ENCODE peak calls at places on chromosomes 4 and X, in seven cellular contexts. U, N, O, A, E, Z and H are unnamed samples.
A peak's percentile ranks its signal among the peaks of the same experiment; 100 is the strongest.

GRCh38 chr4:114366368-114366767 is 232.2 kb upstream of the UGT8 start:
- DNase-seq in U (no peak), N (no peak), O (no peak), A (no peak), E (no peak), Z (no peak), H (no peak)

GRCh38 chrX:1727531-1728027 is 112.7 kb downstream of the ASMT start:
- DNase-seq in U (no peak), N (peak; percentile 21), O (peak; percentile 62), A (no peak), E (peak; percentile 4), Z (peak; percentile 46), H (peak; percentile 15)

GRCh38 chr4:1204828-1205591 is 32.6 kb upstream of the SPON2 start:
- DNase-seq in U (peak; percentile 23), N (no peak), O (peak; percentile 80), A (no peak), E (no peak), Z (no peak), H (no peak)

GRCh38 chr4:125044886-125045285 is 269.9 kb upstream of the FAT4 start:
- DNase-seq in U (no peak), N (no peak), O (no peak), A (no peak), E (no peak), Z (no peak), H (no peak)

GRCh38 chr4:185112104-185112503 is 31.0 kb upstream of the SLC25A4 start:
- DNase-seq in U (no peak), N (peak; percentile 76), O (no peak), A (peak; percentile 92), E (peak; percentile 82), Z (peak; percentile 97), H (no peak)

GRCh38 chr4:76339364-76339763 is 32.8 kb downstream of the STBD1 start:
- DNase-seq in U (no peak), N (no peak), O (no peak), A (no peak), E (no peak), Z (no peak), H (no peak)

GRCh38 chrX:82626978-82627377 is 881.1 kb upstream of the POU3F4 start:
- DNase-seq in U (no peak), N (no peak), O (no peak), A (no peak), E (no peak), Z (no peak), H (no peak)

GRCh38 chr4:23717528-23718248 is 172.2 kb downstream of the PPARGC1A start:
- DNase-seq in U (no peak), N (no peak), O (no peak), A (no peak), E (no peak), Z (no peak), H (no peak)

GRCh38 chr4:108830509-108831244 is 67.8 kb upstream of the ETNPPL start:
- DNase-seq in U (no peak), N (no peak), O (no peak), A (no peak), E (no peak), Z (no peak), H (no peak)

GRCh38 chr4:173370130-173370476 is 651 bp upstream of the SAP30 start:
- DNase-seq in U (peak; percentile 32), N (peak; percentile 62), O (no peak), A (no peak), E (no peak), Z (no peak), H (peak; percentile 52)

GRCh38 chr4:156999175-156999517 is 27.5 kb upstream of the PDGFC start:
- DNase-seq in U (no peak), N (peak; percentile 61), O (peak; percentile 89), A (peak; percentile 99), E (peak; percentile 98), Z (peak; percentile 87), H (no peak)

GRCh38 chr4:135238940-135239339 is 1037.4 kb upstream of the PABPC4L start:
- DNase-seq in U (no peak), N (no peak), O (no peak), A (no peak), E (no peak), Z (no peak), H (no peak)

GRCh38 chr4:85557016-85557901 is 82.3 kb downstream of the ARHGAP24 start:
- DNase-seq in U (no peak), N (no peak), O (no peak), A (no peak), E (no peak), Z (no peak), H (no peak)

GRCh38 chr4:98626350-98626749 is 32.1 kb downstream of the TSPAN5 start:
- DNase-seq in U (no peak), N (no peak), O (no peak), A (peak; percentile 70), E (peak; percentile 47), Z (peak; percentile 92), H (no peak)

GRCh38 chr4:31052519-31052918 is 332.4 kb downstream of the PCDH7 start:
- DNase-seq in U (no peak), N (no peak), O (no peak), A (no peak), E (no peak), Z (no peak), H (no peak)

GRCh38 chrX:37378399-37378798 is 29.2 kb downstream of the PRRG1 start:
- DNase-seq in U (no peak), N (no peak), O (no peak), A (no peak), E (no peak), Z (no peak), H (no peak)

GRCh38 chrX:110282922-110283321 is 35.0 kb downstream of the AMMECR1 start:
- DNase-seq in U (no peak), N (no peak), O (no peak), A (peak; percentile 5), E (no peak), Z (no peak), H (no peak)

GRCh38 chr4:166146806-166147540 is 273.9 kb downstream of the TLL1 start:
- DNase-seq in U (no peak), N (no peak), O (no peak), A (no peak), E (no peak), Z (no peak), H (no peak)

GRCh38 chr4:158209825-158210807 is at the start of gene TMEM144:
- DNase-seq in U (peak; percentile 72), N (peak; percentile 91), O (peak; percentile 89), A (peak; percentile 39), E (peak; percentile 39), Z (peak; percentile 89), H (peak; percentile 81)

DNA sequence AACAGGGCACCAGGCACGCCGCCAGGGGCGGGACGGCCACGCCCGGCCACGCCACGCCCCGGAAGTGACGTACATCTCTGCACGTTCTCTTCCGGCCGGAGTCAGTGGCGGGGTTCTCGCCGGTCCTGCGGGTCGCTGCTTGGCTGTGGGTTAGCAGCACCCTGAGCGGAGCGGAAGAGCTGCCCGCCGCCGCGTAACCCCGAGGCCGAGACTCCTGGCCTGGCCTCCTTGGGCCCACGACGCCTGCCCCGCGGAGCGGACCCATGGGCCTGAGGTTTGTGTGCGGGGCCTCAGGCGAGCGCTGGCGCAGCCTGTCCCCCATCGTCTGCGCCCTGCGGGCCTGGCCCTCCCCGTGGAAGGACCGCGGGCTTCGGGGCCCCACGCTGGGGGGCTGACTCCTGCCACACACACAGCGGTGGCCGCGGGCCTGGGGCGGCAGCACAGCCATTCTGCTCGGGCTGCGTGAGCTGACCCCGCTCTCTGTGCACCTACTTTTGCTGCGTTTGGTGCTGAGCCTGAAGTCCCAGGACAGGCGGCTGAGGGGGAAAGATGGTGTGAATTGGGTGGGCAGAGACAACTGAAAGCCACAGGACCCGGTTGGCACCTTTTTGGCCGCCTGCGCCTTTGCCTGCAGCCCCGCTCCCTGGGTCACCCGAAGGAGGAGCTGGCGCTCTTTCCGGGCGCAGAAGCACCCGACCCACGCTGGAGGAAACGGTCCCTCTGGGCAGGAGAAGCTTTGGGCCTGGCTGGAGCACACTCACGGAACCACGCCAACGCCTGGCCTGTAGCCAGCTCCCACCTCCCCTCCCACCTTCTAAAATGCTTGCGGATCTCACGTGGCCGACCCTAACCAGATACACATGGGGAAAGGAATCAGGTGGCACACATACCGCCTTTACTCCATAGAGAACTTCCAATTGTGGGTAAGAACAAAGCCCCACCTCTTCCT is 28.1 kb downstream of the NOP14 start:
- DNase-seq in U (peak; percentile 98), N (peak; percentile 97), O (peak; percentile 98), A (peak; percentile 69), E (peak; percentile 38), Z (peak; percentile 77), H (peak; percentile 99)
- TF ChIP-seq CTCF in U (no peak), N (no peak), O (no peak), A (no peak), E (no peak), Z (no peak), H (no peak)

GRCh38 chr4:107379054-107379869 is 340.8 kb downstream of the PAPSS1 start:
- DNase-seq in U (no peak), N (no peak), O (no peak), A (peak; percentile 52), E (peak; percentile 4), Z (no peak), H (no peak)
- TF ChIP-seq CTCF in U (no peak), N (no peak), O (peak; percentile 60), A (no peak), E (peak; percentile 21), Z (no peak), H (no peak)

DNA sequence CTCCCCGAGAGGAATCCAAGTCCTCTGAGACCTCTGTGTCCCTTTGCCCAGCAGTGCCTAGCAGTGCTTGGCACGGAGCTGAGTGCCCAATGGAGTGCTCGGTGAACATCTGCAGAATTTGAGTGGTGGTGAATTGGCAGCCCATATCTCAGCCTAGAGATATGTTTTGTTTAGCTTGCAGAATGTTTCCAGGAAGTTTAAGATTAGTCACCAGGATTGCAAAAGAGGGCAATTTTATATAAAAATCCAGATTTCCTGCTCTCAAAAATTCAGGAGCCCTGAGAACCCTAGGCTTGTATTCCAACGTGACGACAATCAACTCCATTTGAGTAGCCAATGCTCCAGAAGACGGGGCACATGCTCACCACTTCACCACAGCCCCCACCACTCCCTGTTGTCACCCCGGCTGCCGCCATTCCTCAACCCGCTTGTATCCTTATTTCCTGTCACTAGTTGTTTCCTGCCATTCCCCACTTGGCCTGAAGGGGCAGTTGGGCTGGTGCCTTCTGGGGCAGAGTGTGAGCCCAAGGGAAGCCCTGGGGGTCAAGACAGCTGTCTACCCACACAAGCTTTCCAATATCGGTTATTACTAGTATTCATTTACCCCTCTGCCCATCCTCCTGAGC is 116.9 kb downstream of the EFNB1 start:
- DNase-seq in U (peak; percentile 32), N (no peak), O (peak; percentile 84), A (no peak), E (no peak), Z (no peak), H (no peak)
- TF ChIP-seq CTCF in U (peak; percentile 54), N (no peak), O (peak; percentile 45), A (peak; percentile 31), E (peak; percentile 52), Z (peak; percentile 41), H (no peak)

GRCh38 chr4:183366436-183366835 is 44.2 kb upstream of the CLDN24 start:
- DNase-seq in U (no peak), N (no peak), O (no peak), A (no peak), E (no peak), Z (no peak), H (no peak)

GRCh38 chr4:183364025-183364424 is 41.8 kb upstream of the CLDN24 start:
- DNase-seq in U (no peak), N (no peak), O (no peak), A (no peak), E (no peak), Z (no peak), H (no peak)

GRCh38 chr4:183362036-183362435 is 39.8 kb upstream of the CLDN24 start:
- DNase-seq in U (no peak), N (no peak), O (no peak), A (no peak), E (no peak), Z (no peak), H (no peak)

GRCh38 chr4:183360161-183360919 is 38.1 kb upstream of the CLDN24 start:
- DNase-seq in U (no peak), N (no peak), O (no peak), A (no peak), E (no peak), Z (no peak), H (no peak)

GRCh38 chr4:183362916-183363542 is 40.8 kb upstream of the CLDN24 start:
- DNase-seq in U (no peak), N (no peak), O (no peak), A (no peak), E (no peak), Z (peak; percentile 24), H (no peak)
- TF ChIP-seq CTCF in U (no peak), N (no peak), O (peak; percentile 7), A (peak; percentile 36), E (peak; percentile 37), Z (peak; percentile 45), H (no peak)